ENCODE peak calls at places on chromosomes 3 and 15, in seven cellular contexts. R is globus pallidus; Y is activated CD8-positive, alpha-beta memory T cell treated with anti-CD3 and anti-CD28 coated beads, Interleukin-2, amount 50 U/mL, for 48 hours; L is activated T-cell treated with anti-CD3 and anti-CD28 coated beads for 1 hour; O is type B pancreatic cell; G is stomach; N is AG09319. B is an unnamed sample.

GRCh38 chr3:123813876-123814275 is 70.3 kb downstream of the MYLK start:
- DNase-seq in R (no peak), Y (no peak), L (no peak), O (no peak), G (no peak), N (no peak), B (no peak)

GRCh38 chr3:39112535-39112934 is 5.1 kb downstream of the TTC21A start:
- DNase-seq in R (no peak), Y (no peak), L (no peak), O (no peak), G (no peak), N (no peak), B (no peak)

GRCh38 chr15:80203361-80203885 is 48.6 kb downstream of the CTXND1 start:
- DNase-seq in R (no peak), Y (no peak), L (no peak), O (no peak), G (no peak), N (no peak), B (no peak)

GRCh38 chr3:149941186-149941585 is 29.5 kb downstream of the PFN2 start:
- DNase-seq in R (no peak), Y (no peak), L (no peak), O (no peak), G (no peak), N (no peak), B (no peak)

GRCh38 chr15:40388941-40389823 is 6.7 kb downstream of the KNSTRN start:
- DNase-seq in R (no peak), Y (no peak), L (no peak), O (no peak), G (no peak), N (no peak), B (peak)

GRCh38 chr15:48380183-48380582 is 49.0 kb downstream of the DUT start:
- DNase-seq in R (no peak), Y (no peak), L (no peak), O (no peak), G (no peak), N (no peak), B (no peak)

GRCh38 chr15:80878242-80878866 is 99.2 kb downstream of the CEMIP start:
- DNase-seq in R (no peak), Y (no peak), L (no peak), O (no peak), G (no peak), N (no peak), B (no peak)

GRCh38 chr3:39154323-39155021 is 1.1 kb upstream of the CSRNP1 start:
- DNase-seq in R (no peak), Y (no peak), L (no peak), O (no peak), G (no peak), N (no peak), B (peak)

GRCh38 chr3:189353318-189353958 is 181.7 kb downstream of the TPRG1 start:
- DNase-seq in R (no peak), Y (no peak), L (no peak), O (no peak), G (no peak), N (no peak), B (no peak)

GRCh38 chr3:13080026-13080425 is 6.8 kb upstream of the IQSEC1 start:
- DNase-seq in R (no peak), Y (no peak), L (no peak), O (no peak), G (no peak), N (no peak), B (no peak)

GRCh38 chr3:147218976-147219375 is 187.4 kb downstream of the ZIC4 start:
- DNase-seq in R (no peak), Y (no peak), L (no peak), O (no peak), G (no peak), N (no peak), B (no peak)

GRCh38 chr15:33913459-33913858 is 54.8 kb upstream of the CHRM5 start:
- DNase-seq in R (no peak), Y (no peak), L (no peak), O (no peak), G (no peak), N (no peak), B (no peak)

GRCh38 chr15:66879511-66879910 is 177.5 kb downstream of the SMAD6 start:
- DNase-seq in R (no peak), Y (no peak), L (no peak), O (peak), G (no peak), N (no peak), B (no peak)

GRCh38 chr3:172622916-172623700 is 87.8 kb downstream of the NCEH1 start:
- DNase-seq in R (peak), Y (no peak), L (peak), O (no peak), G (peak), N (no peak), B (no peak)

GRCh38 chr15:26628879-26629529 is 143.9 kb downstream of the GABRB3 start:
- DNase-seq in R (peak), Y (no peak), L (no peak), O (no peak), G (peak), N (peak), B (peak)

GRCh38 chr3:46811615-46812236 is 51.5 kb downstream of the MYL3 start:
- DNase-seq in R (no peak), Y (no peak), L (no peak), O (no peak), G (no peak), N (no peak), B (no peak)

GRCh38 chr15:67481680-67482079 is 39.3 kb upstream of the C15orf61 start:
- DNase-seq in R (no peak), Y (no peak), L (no peak), O (no peak), G (no peak), N (no peak), B (no peak)

GRCh38 chr3:73052857-73053256 is 8.6 kb upstream of the EBLN2 start:
- DNase-seq in R (no peak), Y (no peak), L (no peak), O (no peak), G (no peak), N (no peak), B (no peak)

GRCh38 chr3:120324185-120324584 is 25.0 kb downstream of the LRRC58 start:
- DNase-seq in R (no peak), Y (no peak), L (no peak), O (no peak), G (no peak), N (no peak), B (no peak)

GRCh38 chr15:35751421-35752133 is 205.6 kb upstream of the DPH6 start:
- DNase-seq in R (peak), Y (peak), L (peak), O (peak), G (peak), N (peak), B (peak)

GRCh38 chr3:47010050-47010712 is 30.7 kb downstream of the NBEAL2 start:
- DNase-seq in R (no peak), Y (peak), L (no peak), O (peak), G (peak), N (no peak), B (peak)

GRCh38 chr15:48433226-48433886 is 102.1 kb downstream of the DUT start:
- DNase-seq in R (no peak), Y (no peak), L (no peak), O (no peak), G (no peak), N (no peak), B (no peak)

GRCh38 chr3:186060222-186060621 is 48.7 kb downstream of the ETV5 start:
- DNase-seq in R (no peak), Y (no peak), L (no peak), O (no peak), G (no peak), N (no peak), B (no peak)

GRCh38 chr3:138696661-138697370 is 88.2 kb downstream of the FAIM start:
- DNase-seq in R (no peak), Y (no peak), L (no peak), O (no peak), G (no peak), N (no peak), B (no peak)